ENCODE peak calls at places on chromosome 9, in five cellular contexts. G is stomach, C is transverse colon, O is upper lobe of left lung, N is spleen. U is an unnamed sample.
A peak's percentile ranks its signal among the peaks of the same experiment; 100 is the strongest.

GRCh38 chr9:129916707-129917106 is 81.4 kb downstream of the USP20 start:
- DNase-seq in G (no peak), C (no peak), O (no peak), N (no peak), U (no peak)

GRCh38 chr9:91954841-91955471 is 4.9 kb upstream of the ROR2 start:
- DNase-seq in G (peak; percentile 71), C (peak; percentile 69), O (no peak), N (no peak), U (peak; percentile 62)

GRCh38 chr9:86096382-86096781 is 3.0 kb downstream of the GOLM1 start:
- DNase-seq in G (no peak), C (no peak), O (no peak), N (no peak), U (no peak)

GRCh38 chr9:134215709-134216448 is 51.5 kb upstream of the RNU6ATAC start:
- DNase-seq in G (peak; percentile 40), C (no peak), O (no peak), N (peak; percentile 56), U (no peak)

GRCh38 chr9:114327749-114328148 is 1.9 kb upstream of the ORM2 start:
- DNase-seq in G (no peak), C (no peak), O (no peak), N (no peak), U (no peak)

GRCh38 chr9:107839371-107839770 is 349.8 kb upstream of the KLF4 start:
- DNase-seq in G (no peak), C (no peak), O (no peak), N (no peak), U (no peak)

GRCh38 chr9:120153258-120153657 is 426.7 kb downstream of the CDK5RAP2 start:
- DNase-seq in G (no peak), C (no peak), O (no peak), N (no peak), U (no peak)

GRCh38 chr9:110444911-110445310 is 107.2 kb upstream of the TXNDC8 start:
- DNase-seq in G (no peak), C (no peak), O (no peak), N (no peak), U (no peak)

GRCh38 chr9:125630436-125630835 is 76.6 kb downstream of the MAPKAP1 start:
- DNase-seq in G (no peak), C (no peak), O (no peak), N (no peak), U (no peak)

GRCh38 chr9:38067892-38068615 is 973 bp downstream of the SHB start:
- DNase-seq in G (no peak), C (no peak), O (peak; percentile 90), N (peak; percentile 86), U (no peak)

GRCh38 chr9:91033802-91034201 is 232.2 kb downstream of the SYK start:
- DNase-seq in G (no peak), C (peak; percentile 50), O (no peak), N (peak; percentile 86), U (no peak)

GRCh38 chr9:91419222-91420191 is 4.1 kb downstream of the NFIL3 start:
- DNase-seq in G (peak; percentile 53), C (peak; percentile 57), O (no peak), N (no peak), U (peak; percentile 16)

GRCh38 chr9:14812806-14813205 is 90.3 kb upstream of the CER1 start:
- DNase-seq in G (no peak), C (no peak), O (no peak), N (no peak), U (no peak)

GRCh38 chr9:85114799-85115198 is 445.3 kb downstream of the NTRK2 start:
- DNase-seq in G (no peak), C (no peak), O (no peak), N (no peak), U (no peak)

GRCh38 chr9:126704157-126704941 is 90.6 kb downstream of the LMX1B start:
- DNase-seq in G (no peak), C (no peak), O (no peak), N (peak; percentile 74), U (no peak)

GRCh38 chr9:125438506-125439433 is 177.1 kb downstream of the GAPVD1 start:
- DNase-seq in G (peak; percentile 17), C (no peak), O (peak; percentile 56), N (no peak), U (no peak)

GRCh38 chr9:19785230-19785629 is 3.6 kb downstream of the SLC24A2 start:
- DNase-seq in G (no peak), C (no peak), O (no peak), N (no peak), U (no peak)

GRCh38 chr9:110125207-110125751 is 82.7 kb downstream of the C9orf152 start:
- DNase-seq in G (peak; percentile 86), C (peak; percentile 93), O (peak; percentile 87), N (peak; percentile 81), U (peak; percentile 15)

GRCh38 chr9:81833563-81834345 is 94.5 kb upstream of the SPATA31D4 start:
- DNase-seq in G (peak; percentile 31), C (no peak), O (no peak), N (no peak), U (no peak)

GRCh38 chr9:87513171-87513570 is 15.5 kb downstream of the DAPK1 start:
- DNase-seq in G (no peak), C (no peak), O (no peak), N (no peak), U (no peak)

GRCh38 chr9:110089681-110090370 is 118.1 kb downstream of the C9orf152 start:
- DNase-seq in G (peak; percentile 66), C (peak; percentile 31), O (no peak), N (no peak), U (peak; percentile 22)

GRCh38 chr9:14433841-14434511 is 120.0 kb upstream of the NFIB start:
- DNase-seq in G (no peak), C (no peak), O (no peak), N (no peak), U (no peak)

GRCh38 chr9:26975728-26976707 is 19.8 kb downstream of the IFT74 start:
- DNase-seq in G (peak; percentile 38), C (peak; percentile 56), O (no peak), N (no peak), U (no peak)

GRCh38 chr9:70672136-70672535 is 257.7 kb upstream of the KLF9 start:
- DNase-seq in G (no peak), C (no peak), O (no peak), N (no peak), U (no peak)

GRCh38 chr9:87878930-87879603 is 3.6 kb upstream of the SPATA31E1 start:
- DNase-seq in G (no peak), C (no peak), O (no peak), N (no peak), U (no peak)

GRCh38 chr9:114216081-114216480 is 60.7 kb downstream of the COL27A1 start:
- DNase-seq in G (peak; percentile 74), C (no peak), O (peak; percentile 81), N (no peak), U (peak; percentile 33)

GRCh38 chr9:126232461-126232860 is 94.2 kb upstream of the MVB12B start:
- DNase-seq in G (no peak), C (no peak), O (no peak), N (no peak), U (no peak)

GRCh38 chr9:27150758-27151431 is 41.9 kb downstream of the TEK start:
- DNase-seq in G (no peak), C (no peak), O (no peak), N (no peak), U (no peak)

GRCh38 chr9:69857131-69857530 is 36.5 kb downstream of the CFAP95 start:
- DNase-seq in G (no peak), C (no peak), O (no peak), N (no peak), U (no peak)

GRCh38 chr9:137506274-137506673 is 43.9 kb downstream of the PNPLA7 start:
- DNase-seq in G (peak; percentile 71), C (no peak), O (no peak), N (peak; percentile 41), U (no peak)

GRCh38 chr9:136983611-136984314 is 970 bp downstream of the LCNL1 start:
- DNase-seq in G (no peak), C (no peak), O (no peak), N (no peak), U (no peak)

GRCh38 chr9:79658926-79659325 is 87.2 kb downstream of the TLE4 start:
- DNase-seq in G (no peak), C (no peak), O (no peak), N (no peak), U (no peak)

GRCh38 chr9:137665697-137666504 is 47.1 kb downstream of the EHMT1 start:
- DNase-seq in G (no peak), C (no peak), O (peak; percentile 64), N (peak; percentile 50), U (no peak)

GRCh38 chr9:99056876-99057664 is 47.8 kb upstream of the TGFBR1 start:
- DNase-seq in G (no peak), C (no peak), O (no peak), N (no peak), U (no peak)

GRCh38 chr9:89000973-89001916 is 10.0 kb downstream of the S1PR3 start:
- DNase-seq in G (peak; percentile 93), C (peak; percentile 86), O (peak; percentile 83), N (peak; percentile 91), U (peak; percentile 85)
- TF ChIP-seq POLR2AphosphoS5 in G (no peak), C (no peak), O (no peak), N (peak; percentile 50), U (peak; percentile 53)

GRCh38 chr9:123070210-123070609 is 36.7 kb downstream of the GPR21 start:
- DNase-seq in G (no peak), C (no peak), O (no peak), N (no peak), U (no peak)

GRCh38 chr9:123072407-123072995 is 39.0 kb downstream of the GPR21 start:
- DNase-seq in G (no peak), C (no peak), O (no peak), N (no peak), U (no peak)

GRCh38 chr9:123064662-123065061 is 31.2 kb downstream of the GPR21 start:
- DNase-seq in G (no peak), C (no peak), O (no peak), N (no peak), U (no peak)

GRCh38 chr9:123065191-123065590 is 31.7 kb downstream of the GPR21 start:
- DNase-seq in G (no peak), C (no peak), O (no peak), N (no peak), U (no peak)

GRCh38 chr9:123069010-123069481 is 35.6 kb downstream of the GPR21 start:
- DNase-seq in G (no peak), C (no peak), O (no peak), N (no peak), U (no peak)
- H3K36me3 ChIP-seq in G (peaks cover 76% of the 10 kb centered on the region), C (peaks cover 24% of the 10 kb centered on the region), O (peaks cover 11% of the 10 kb centered on the region), N (peaks cover 23% of the 10 kb centered on the region), U (no peaks in the 10 kb centered on the region)

GRCh38 chr9:122124528-122124927 is 31.4 kb upstream of the TTLL11 start:
- DNase-seq in G (no peak), C (no peak), O (no peak), N (no peak), U (no peak)

GRCh38 chr9:122127396-122127798 is 32.2 kb downstream of the NDUFA8 start:
- DNase-seq in G (no peak), C (no peak), O (no peak), N (no peak), U (no peak)

GRCh38 chr9:122125158-122125890 is 32.2 kb upstream of the TTLL11 start:
- DNase-seq in G (peak; percentile 83), C (peak; percentile 81), O (peak; percentile 92), N (peak; percentile 93), U (peak; percentile 67)

GRCh38 chr9:122126340-122127333 is 32.9 kb downstream of the NDUFA8 start:
- DNase-seq in G (no peak), C (no peak), O (peak; percentile 84), N (no peak), U (no peak)

GRCh38 chr9:122125891-122126331 is 32.8 kb upstream of the TTLL11 start:
- DNase-seq in G (no peak), C (no peak), O (no peak), N (no peak), U (no peak)
- TF ChIP-seq POLR2AphosphoS5 in G (no peak), C (no peak), O (no peak), N (no peak), U (no peak)

GRCh38 chr9:97508852-97509251 is 7.4 kb downstream of the TMOD1 start:
- DNase-seq in G (no peak), C (no peak), O (no peak), N (no peak), U (no peak)
- H3K36me3 ChIP-seq in G (no peaks in the 10 kb centered on the region), C (no peaks in the 10 kb centered on the region), O (no peaks in the 10 kb centered on the region), N (no peaks in the 10 kb centered on the region), U (no peaks in the 10 kb centered on the region)